ENCODE peak calls at places on chromosome 13, in eight cellular contexts. C is amniotic stem cell; Q is activated T-cell treated with anti-CD3 and anti-CD28 coated beads, Interleukin-2, amount 50 U/mL, for 72 hours; B is GM04503; H is stimulated activated CD8-positive, alpha-beta memory T cell treated with anti-CD3 and anti-CD28 coated beads, Interleukin-2, amount 100 ng/mL, for 48 hours; X is H4; Y is epithelial cell of esophagus; P is AG08395. J is an unnamed sample.

GRCh38 chr13:99057310-99057975 is 79.6 kb upstream of the DOCK9 start:
- DNase-seq in C (no peak), Q (no peak), B (no peak), H (no peak), X (no peak), Y (peak), P (peak), J (no peak)

GRCh38 chr13:28817204-28817603 is 2.9 kb upstream of the MTUS2 start:
- DNase-seq in C (no peak), Q (no peak), B (no peak), H (no peak), X (no peak), Y (no peak), P (no peak), J (no peak)

GRCh38 chr13:110391273-110391672 is 84.2 kb downstream of the COL4A2 start:
- DNase-seq in C (no peak), Q (no peak), B (no peak), H (no peak), X (no peak), Y (no peak), P (no peak), J (no peak)

GRCh38 chr13:33111414-33112110 is 95.3 kb downstream of the KL start:
- DNase-seq in C (no peak), Q (no peak), B (peak), H (no peak), X (no peak), Y (no peak), P (peak), J (no peak)

GRCh38 chr13:27375686-27376326 is 48.6 kb upstream of the GTF3A start:
- DNase-seq in C (no peak), Q (peak), B (peak), H (no peak), X (peak), Y (peak), P (peak), J (peak)

GRCh38 chr13:102286326-102286725 is 115.5 kb downstream of the FGF14 start:
- DNase-seq in C (no peak), Q (no peak), B (peak), H (no peak), X (peak), Y (peak), P (peak), J (no peak)

GRCh38 chr13:40502236-40502635 is 164.2 kb downstream of the FOXO1 start:
- DNase-seq in C (no peak), Q (no peak), B (no peak), H (no peak), X (no peak), Y (peak), P (no peak), J (no peak)

GRCh38 chr13:49213997-49214916 is 5.9 kb upstream of the MLNR start:
- DNase-seq in C (no peak), Q (no peak), B (no peak), H (no peak), X (no peak), Y (no peak), P (no peak), J (no peak)

GRCh38 chr13:113935523-113935922 is 38.4 kb downstream of the C13orf46 start:
- DNase-seq in C (no peak), Q (no peak), B (no peak), H (no peak), X (no peak), Y (no peak), P (no peak), J (no peak)

GRCh38 chr13:32941368-32941767 is 74.9 kb upstream of the KL start:
- DNase-seq in C (no peak), Q (no peak), B (no peak), H (no peak), X (no peak), Y (no peak), P (no peak), J (no peak)

GRCh38 chr13:50081106-50081898 is 66.1 kb downstream of the KCNRG start:
- DNase-seq in C (no peak), Q (peak), B (no peak), H (peak), X (peak), Y (peak), P (no peak), J (peak)

J was measured in BE2C.